ENCODE peak calls at places on chromosome 22, in eight cellular contexts. One of them, this sample, is unnamed.

GRCh38 chr22:45254789-45255261 is 14.1 kb upstream of the KIAA0930 start:
- DNase-seq in tibial nerve: no peak
- DNase-seq in PC-9: no peak
- DNase-seq in heart left ventricle: no peak
- DNase-seq in type B pancreatic cell: no peak
- DNase-seq in brain microvascular endothelial cell: no peak
- DNase-seq in progenitor cell of endocrine pancreas: no peak
- DNase-seq in nephron progenitor cell: no peak
- DNase-seq in this sample: no peak

GRCh38 chr22:46019351-46019750 is 42.4 kb upstream of the WNT7B start:
- DNase-seq in tibial nerve: no peak
- DNase-seq in PC-9: no peak
- DNase-seq in heart left ventricle: no peak
- DNase-seq in type B pancreatic cell: no peak
- DNase-seq in brain microvascular endothelial cell: no peak
- DNase-seq in progenitor cell of endocrine pancreas: no peak
- DNase-seq in nephron progenitor cell: no peak
- DNase-seq in this sample: no peak

GRCh38 chr22:36641902-36642640 is 61.5 kb downstream of the CACNG2 start:
- DNase-seq in tibial nerve: no peak
- DNase-seq in PC-9: no peak
- DNase-seq in heart left ventricle: no peak
- DNase-seq in type B pancreatic cell: no peak
- DNase-seq in brain microvascular endothelial cell: peak
- DNase-seq in progenitor cell of endocrine pancreas: no peak
- DNase-seq in nephron progenitor cell: no peak
- DNase-seq in this sample: peak

GRCh38 chr22:46455453-46455852 is 82.0 kb downstream of the CELSR1 start:
- DNase-seq in tibial nerve: no peak
- DNase-seq in PC-9: no peak
- DNase-seq in heart left ventricle: no peak
- DNase-seq in type B pancreatic cell: no peak
- DNase-seq in brain microvascular endothelial cell: no peak
- DNase-seq in progenitor cell of endocrine pancreas: no peak
- DNase-seq in nephron progenitor cell: no peak
- DNase-seq in this sample: no peak

GRCh38 chr22:17980638-17981051 is 43.7 kb downstream of the MICAL3 start:
- DNase-seq in tibial nerve: peak
- DNase-seq in PC-9: no peak
- DNase-seq in heart left ventricle: no peak
- DNase-seq in type B pancreatic cell: no peak
- DNase-seq in brain microvascular endothelial cell: no peak
- DNase-seq in progenitor cell of endocrine pancreas: no peak
- DNase-seq in nephron progenitor cell: no peak
- DNase-seq in this sample: peak

GRCh38 chr22:37518509-37519267 is 527 bp downstream of the CARD10 start:
- DNase-seq in tibial nerve: no peak
- DNase-seq in PC-9: peak
- DNase-seq in heart left ventricle: no peak
- DNase-seq in type B pancreatic cell: no peak
- DNase-seq in brain microvascular endothelial cell: no peak
- DNase-seq in progenitor cell of endocrine pancreas: no peak
- DNase-seq in nephron progenitor cell: peak
- DNase-seq in this sample: no peak

GRCh38 chr22:44184006-44184405 is 3.3 kb downstream of the PARVG start:
- DNase-seq in tibial nerve: no peak
- DNase-seq in PC-9: no peak
- DNase-seq in heart left ventricle: no peak
- DNase-seq in type B pancreatic cell: no peak
- DNase-seq in brain microvascular endothelial cell: no peak
- DNase-seq in progenitor cell of endocrine pancreas: no peak
- DNase-seq in nephron progenitor cell: no peak
- DNase-seq in this sample: no peak

GRCh38 chr22:35629406-35630234 is 12.5 kb upstream of the MB start:
- DNase-seq in tibial nerve: peak
- DNase-seq in PC-9: peak
- DNase-seq in heart left ventricle: peak
- DNase-seq in type B pancreatic cell: no peak
- DNase-seq in brain microvascular endothelial cell: peak
- DNase-seq in progenitor cell of endocrine pancreas: no peak
- DNase-seq in nephron progenitor cell: no peak
- DNase-seq in this sample: no peak

GRCh38 chr22:46267431-46268279 is at the start of gene TTC38:
- DNase-seq in tibial nerve: peak
- DNase-seq in PC-9: peak
- DNase-seq in heart left ventricle: peak
- DNase-seq in type B pancreatic cell: peak
- DNase-seq in brain microvascular endothelial cell: peak
- DNase-seq in progenitor cell of endocrine pancreas: peak
- DNase-seq in nephron progenitor cell: peak
- DNase-seq in this sample: peak

GRCh38 chr22:30866811-30867271 is 101.7 kb downstream of the MORC2 start:
- DNase-seq in tibial nerve: no peak
- DNase-seq in PC-9: no peak
- DNase-seq in heart left ventricle: no peak
- DNase-seq in type B pancreatic cell: no peak
- DNase-seq in brain microvascular endothelial cell: no peak
- DNase-seq in progenitor cell of endocrine pancreas: no peak
- DNase-seq in nephron progenitor cell: no peak
- DNase-seq in this sample: no peak
- TF ChIP-seq CTCF in tibial nerve: no peak
- TF ChIP-seq CTCF in PC-9: no peak
- TF ChIP-seq CTCF in heart left ventricle: no peak
- TF ChIP-seq CTCF in type B pancreatic cell: no peak
- TF ChIP-seq CTCF in brain microvascular endothelial cell: peak
- TF ChIP-seq CTCF in progenitor cell of endocrine pancreas: no peak
- TF ChIP-seq CTCF in nephron progenitor cell: no peak
- TF ChIP-seq CTCF in this sample: no peak

DNA sequence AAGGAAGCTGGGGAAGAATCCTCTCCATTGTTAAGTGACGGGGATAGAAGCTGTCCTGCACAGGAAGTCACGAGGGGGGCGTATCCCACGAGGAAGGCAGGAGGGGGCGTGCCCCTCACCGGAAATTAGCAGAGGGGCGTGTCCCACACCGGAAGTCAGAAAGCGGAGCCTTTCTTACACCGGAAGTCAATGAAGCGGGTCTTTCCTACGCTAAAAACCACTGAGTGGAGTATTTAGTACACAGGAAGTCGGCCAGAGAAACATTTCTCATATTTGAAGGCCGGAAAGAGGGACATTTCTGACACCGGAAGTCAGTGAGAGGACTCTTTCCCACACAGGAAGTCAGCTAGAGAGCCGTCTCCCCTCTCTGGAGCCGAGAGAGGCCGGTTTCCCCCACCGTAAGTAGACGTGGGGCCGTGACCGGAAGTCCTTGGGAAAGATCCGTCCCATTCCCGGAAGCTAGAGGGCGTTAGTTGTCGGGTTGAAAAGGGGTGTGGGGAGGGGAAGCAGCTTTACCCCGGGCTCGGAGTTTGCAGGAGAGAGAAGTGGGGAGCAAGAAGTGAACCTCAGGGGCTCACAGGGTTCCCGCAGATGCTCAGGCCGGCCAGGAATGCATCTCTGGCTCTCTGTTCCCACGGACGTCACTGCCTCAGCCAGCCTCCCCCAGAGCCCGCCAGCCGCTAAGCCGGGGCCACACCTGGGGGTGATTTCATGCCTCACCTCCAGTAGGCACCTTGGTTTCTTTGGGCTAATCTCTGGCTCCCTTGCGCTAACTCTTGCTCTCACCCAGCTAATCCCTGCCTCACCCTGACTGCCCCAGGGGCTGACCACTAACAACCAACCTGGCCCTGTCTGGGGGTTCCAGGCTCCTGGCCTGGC is 15.4 kb downstream of the MIAT start:
- DNase-seq in tibial nerve: peak
- DNase-seq in PC-9: peak
- DNase-seq in heart left ventricle: peak
- DNase-seq in type B pancreatic cell: peak
- DNase-seq in brain microvascular endothelial cell: peak
- DNase-seq in progenitor cell of endocrine pancreas: peak
- DNase-seq in nephron progenitor cell: peak
- DNase-seq in this sample: peak
- TF ChIP-seq CTCF in tibial nerve: peak
- TF ChIP-seq CTCF in PC-9: peak
- TF ChIP-seq CTCF in heart left ventricle: peak
- TF ChIP-seq CTCF in type B pancreatic cell: peak
- TF ChIP-seq CTCF in brain microvascular endothelial cell: peak
- TF ChIP-seq CTCF in progenitor cell of endocrine pancreas: peak
- TF ChIP-seq CTCF in nephron progenitor cell: peak
- TF ChIP-seq CTCF in this sample: peak

GRCh38 chr22:50640857-50641647 is 13.1 kb upstream of the ARSA start:
- DNase-seq in tibial nerve: no peak
- DNase-seq in PC-9: no peak
- DNase-seq in heart left ventricle: no peak
- DNase-seq in type B pancreatic cell: no peak
- DNase-seq in brain microvascular endothelial cell: no peak
- DNase-seq in progenitor cell of endocrine pancreas: no peak
- DNase-seq in nephron progenitor cell: no peak
- DNase-seq in this sample: no peak

DNA sequence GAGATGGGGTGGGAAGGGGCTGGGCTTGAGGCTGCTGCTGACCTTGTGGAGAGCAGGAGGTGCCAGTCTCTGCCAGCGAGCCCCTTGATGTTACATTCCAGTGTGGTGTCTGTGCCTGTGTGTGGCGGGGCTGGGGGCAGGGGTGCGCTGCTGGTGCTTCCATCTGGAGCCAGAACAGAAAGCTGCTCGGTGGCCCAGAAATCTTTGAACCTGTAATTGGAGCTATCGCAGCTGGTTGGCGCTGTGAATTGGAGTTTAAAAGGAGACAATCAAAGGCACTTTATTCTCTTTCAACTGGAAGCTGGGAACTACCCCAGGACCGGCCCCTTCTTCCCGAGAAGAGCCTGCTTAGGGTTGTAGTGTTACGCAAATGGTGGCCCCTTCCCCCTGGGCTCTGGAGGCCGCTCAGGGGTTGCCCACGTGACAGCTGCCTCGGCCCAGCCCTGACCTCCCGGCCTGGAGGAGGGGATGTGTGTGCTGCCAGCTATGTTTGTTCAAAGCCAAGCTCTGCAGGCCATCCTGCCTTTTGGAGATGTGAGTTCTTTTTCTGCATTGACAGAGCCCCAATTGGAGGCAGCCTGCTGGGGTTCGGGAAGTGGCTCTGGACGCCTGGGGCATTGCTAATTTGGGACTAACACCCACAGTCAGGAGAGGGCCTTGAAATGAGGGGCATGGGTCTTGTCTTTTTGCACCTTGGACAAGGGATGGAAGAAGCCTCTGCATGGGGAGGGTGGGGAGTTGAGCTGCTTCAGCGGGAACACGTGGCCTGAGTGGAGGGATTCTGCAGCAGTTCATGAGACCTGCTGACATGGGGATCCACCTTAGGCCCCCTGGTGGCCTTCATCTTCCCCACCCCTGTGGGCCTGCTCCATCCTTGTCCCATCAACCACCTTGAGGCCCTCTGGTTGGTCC is 14.0 kb upstream of the ARSA start:
- DNase-seq in tibial nerve: no peak
- DNase-seq in PC-9: no peak
- DNase-seq in heart left ventricle: no peak
- DNase-seq in type B pancreatic cell: peak
- DNase-seq in brain microvascular endothelial cell: peak
- DNase-seq in progenitor cell of endocrine pancreas: no peak
- DNase-seq in nephron progenitor cell: peak
- DNase-seq in this sample: peak
- TF ChIP-seq CTCF in tibial nerve: peak
- TF ChIP-seq CTCF in PC-9: no peak
- TF ChIP-seq CTCF in heart left ventricle: peak
- TF ChIP-seq CTCF in type B pancreatic cell: no peak
- TF ChIP-seq CTCF in brain microvascular endothelial cell: peak
- TF ChIP-seq CTCF in progenitor cell of endocrine pancreas: peak
- TF ChIP-seq CTCF in nephron progenitor cell: no peak
- TF ChIP-seq CTCF in this sample: peak

DNA sequence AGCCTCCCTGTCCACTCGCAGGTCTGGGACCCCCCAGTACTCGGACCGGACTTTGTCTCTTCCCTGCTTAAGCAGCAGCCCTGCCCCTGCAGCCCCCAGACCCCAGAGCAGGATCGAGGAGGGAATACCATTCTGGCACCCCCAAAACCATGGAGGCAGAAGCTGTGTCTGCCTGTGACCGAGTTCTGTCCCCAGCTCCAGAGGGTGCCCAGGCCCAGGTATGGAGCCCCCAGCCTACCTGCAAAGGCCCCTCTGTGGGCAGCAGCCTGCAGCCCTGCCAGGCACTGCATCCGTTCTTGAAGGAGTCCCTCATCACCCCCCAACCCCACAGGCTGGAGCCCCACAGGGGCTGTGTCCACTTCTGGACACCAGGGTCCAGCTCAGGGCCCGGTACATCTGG is 163.8 kb downstream of the BRD1 start:
- DNase-seq in tibial nerve: no peak
- DNase-seq in PC-9: no peak
- DNase-seq in heart left ventricle: peak
- DNase-seq in type B pancreatic cell: peak
- DNase-seq in brain microvascular endothelial cell: no peak
- DNase-seq in progenitor cell of endocrine pancreas: no peak
- DNase-seq in nephron progenitor cell: no peak
- DNase-seq in this sample: no peak
- TF ChIP-seq CTCF in tibial nerve: no peak
- TF ChIP-seq CTCF in PC-9: no peak
- TF ChIP-seq CTCF in heart left ventricle: no peak
- TF ChIP-seq CTCF in type B pancreatic cell: no peak
- TF ChIP-seq CTCF in brain microvascular endothelial cell: no peak
- TF ChIP-seq CTCF in progenitor cell of endocrine pancreas: no peak
- TF ChIP-seq CTCF in nephron progenitor cell: no peak
- TF ChIP-seq CTCF in this sample: no peak

This sample was measured in BE2C.